ENCODE peak calls at places on chromosomes 12 and 14, in seven cellular contexts. K, A, N, T, R, L and F are unnamed samples.

GRCh38 chr12:52813203-52813819 is 605 bp downstream of the KRT4 start:
- DNase-seq in K (no peak), A (no peak), N (peak), T (no peak), R (no peak), L (no peak), F (no peak)

GRCh38 chr12:39239484-39240143 is 203.3 kb downstream of the KIF21A start:
- DNase-seq in K (no peak), A (no peak), N (no peak), T (no peak), R (peak), L (no peak), F (no peak)

GRCh38 chr12:99567072-99567471 is 80.5 kb upstream of the GARIN6 start:
- DNase-seq in K (no peak), A (no peak), N (no peak), T (no peak), R (peak), L (no peak), F (no peak)

GRCh38 chr14:34713681-34714319 is 593 bp downstream of the CFL2 start:
- DNase-seq in K (peak), A (peak), N (no peak), T (peak), R (peak), L (peak), F (no peak)

GRCh38 chr12:122981587-122982493 is 1.4 kb downstream of the ARL6IP4 start:
- DNase-seq in K (no peak), A (no peak), N (peak), T (no peak), R (no peak), L (no peak), F (no peak)

GRCh38 chr14:72182773-72183432 is 250.7 kb downstream of the RGS6 start:
- DNase-seq in K (no peak), A (no peak), N (no peak), T (no peak), R (no peak), L (no peak), F (no peak)

GRCh38 chr12:110683888-110684287 is 5.0 kb downstream of the HVCN1 start:
- DNase-seq in K (no peak), A (no peak), N (no peak), T (no peak), R (no peak), L (no peak), F (no peak)

GRCh38 chr12:41663487-41664258 is 475.6 kb downstream of the PDZRN4 start:
- DNase-seq in K (no peak), A (no peak), N (no peak), T (no peak), R (peak), L (no peak), F (peak)

GRCh38 chr12:128976120-128976519 is 122.8 kb downstream of the GLT1D1 start:
- DNase-seq in K (no peak), A (no peak), N (no peak), T (peak), R (peak), L (no peak), F (peak)

GRCh38 chr14:55781046-55781445 is 201.0 kb downstream of the KTN1 start:
- DNase-seq in K (no peak), A (no peak), N (no peak), T (peak), R (no peak), L (no peak), F (no peak)

GRCh38 chr12:118714051-118714460 is 267.3 kb upstream of the SRRM4 start:
- DNase-seq in K (no peak), A (no peak), N (no peak), T (peak), R (peak), L (no peak), F (peak)

GRCh38 chr12:57864811-57865751 is 18.6 kb upstream of the CTDSP2 start:
- DNase-seq in K (peak), A (peak), N (peak), T (peak), R (peak), L (peak), F (no peak)

GRCh38 chr14:95307402-95308041 is 12.2 kb downstream of the CLMN start:
- DNase-seq in K (no peak), A (no peak), N (peak), T (no peak), R (no peak), L (peak), F (no peak)

GRCh38 chr12:98471085-98471484 is 44.3 kb upstream of the TMPO start:
- DNase-seq in K (no peak), A (no peak), N (no peak), T (no peak), R (no peak), L (no peak), F (no peak)

GRCh38 chr12:71392521-71393145 is 47.0 kb upstream of the LGR5 start:
- DNase-seq in K (no peak), A (no peak), N (no peak), T (peak), R (peak), L (no peak), F (peak)

GRCh38 chr14:56659964-56660551 is 80.5 kb downstream of the TMEM260 start:
- DNase-seq in K (no peak), A (no peak), N (no peak), T (peak), R (peak), L (no peak), F (no peak)

GRCh38 chr12:101995684-101996083 is 66.1 kb downstream of the WASHC3 start:
- DNase-seq in K (no peak), A (no peak), N (no peak), T (no peak), R (no peak), L (no peak), F (no peak)

GRCh38 chr14:106115401-106115800 is 589.0 kb downstream of the TMEM121 start:
- DNase-seq in K (no peak), A (no peak), N (no peak), T (no peak), R (no peak), L (no peak), F (no peak)

GRCh38 chr12:85835417-85835809 is 796 bp downstream of the RASSF9 start:
- DNase-seq in K (no peak), A (no peak), N (no peak), T (no peak), R (peak), L (no peak), F (no peak)

GRCh38 chr12:852864-853263 is 96.6 kb downstream of the RAD52 start:
- DNase-seq in K (no peak), A (no peak), N (no peak), T (no peak), R (no peak), L (no peak), F (no peak)

GRCh38 chr14:102442241-102443211 is 67.0 kb downstream of the ANKRD9 start:
- DNase-seq in K (no peak), A (no peak), N (no peak), T (no peak), R (no peak), L (no peak), F (no peak)

GRCh38 chr12:112837629-112838191 is 46.2 kb downstream of the RPH3A start:
- DNase-seq in K (no peak), A (no peak), N (no peak), T (no peak), R (no peak), L (no peak), F (no peak)

GRCh38 chr14:21915814-21916213 is 242.2 kb upstream of the OR4E1 start:
- DNase-seq in K (no peak), A (no peak), N (no peak), T (no peak), R (no peak), L (peak), F (no peak)

GRCh38 chr12:64273527-64274403 is 51.7 kb upstream of the KICS2 start:
- DNase-seq in K (no peak), A (no peak), N (no peak), T (peak), R (peak), L (no peak), F (peak)

GRCh38 chr12:99915251-99916082 is 69.3 kb downstream of the ANKS1B start:
- DNase-seq in K (no peak), A (no peak), N (no peak), T (no peak), R (no peak), L (no peak), F (no peak)

GRCh38 chr12:123034022-123034541 is 53.6 kb downstream of the ARL6IP4 start:
- DNase-seq in K (no peak), A (no peak), N (peak), T (peak), R (no peak), L (no peak), F (no peak)

GRCh38 chr14:71526388-71526787 is 405.8 kb upstream of the RGS6 start:
- DNase-seq in K (no peak), A (no peak), N (no peak), T (no peak), R (no peak), L (no peak), F (no peak)

GRCh38 chr12:51025182-51025747 is 919 bp downstream of the SLC11A2 start:
- DNase-seq in K (no peak), A (no peak), N (no peak), T (no peak), R (no peak), L (no peak), F (no peak)

GRCh38 chr12:22437031-22437806 is 102.7 kb upstream of the ST8SIA1 start:
- DNase-seq in K (no peak), A (no peak), N (peak), T (no peak), R (peak), L (no peak), F (no peak)

GRCh38 chr12:91854725-91855124 is 290.9 kb downstream of the BTG1 start:
- DNase-seq in K (no peak), A (no peak), N (no peak), T (no peak), R (no peak), L (no peak), F (no peak)

GRCh38 chr12:52232233-52232915 is 669 bp upstream of the KRT7 start:
- DNase-seq in K (no peak), A (no peak), N (peak), T (no peak), R (peak), L (no peak), F (no peak)

GRCh38 chr12:106234513-106234912 is 13.3 kb downstream of the CKAP4 start:
- DNase-seq in K (no peak), A (no peak), N (no peak), T (no peak), R (no peak), L (no peak), F (no peak)

GRCh38 chr12:92185052-92185451 is 39.4 kb upstream of the BTG1 start:
- DNase-seq in K (peak), A (no peak), N (no peak), T (no peak), R (no peak), L (no peak), F (no peak)

GRCh38 chr12:46507766-46508165 is 135.2 kb upstream of the SLC38A2 start:
- DNase-seq in K (no peak), A (no peak), N (no peak), T (no peak), R (no peak), L (no peak), F (no peak)

GRCh38 chr12:54207539-54208267 is 18.9 kb upstream of the SMUG1 start:
- DNase-seq in K (peak), A (peak), N (peak), T (peak), R (peak), L (peak), F (peak)

GRCh38 chr12:5433081-5433839 is 1.4 kb downstream of the NTF3 start:
- DNase-seq in K (no peak), A (no peak), N (no peak), T (no peak), R (peak), L (no peak), F (no peak)
- H3K4me3 ChIP-seq in K (no peak), A (peak), N (peak), T (no peak), R (peak), L (peak), F (peak)

GRCh38 chr14:41824441-41824840 is 217.8 kb downstream of the LRFN5 start:
- DNase-seq in K (no peak), A (no peak), N (no peak), T (no peak), R (no peak), L (no peak), F (no peak)
- TF ChIP-seq CTCF in K (no peak), A (no peak), N (no peak), T (no peak), R (peak), L (no peak), F (peak)

GRCh38 chr12:95731519-95731958 is 59.0 kb downstream of the NTN4 start:
- DNase-seq in K (no peak), A (no peak), N (no peak), T (no peak), R (no peak), L (no peak), F (no peak)
- H3K27ac ChIP-seq in K (no peak), A (no peak), N (no peak), T (no peak), R (no peak), L (no peak), F (no peak)

DNA sequence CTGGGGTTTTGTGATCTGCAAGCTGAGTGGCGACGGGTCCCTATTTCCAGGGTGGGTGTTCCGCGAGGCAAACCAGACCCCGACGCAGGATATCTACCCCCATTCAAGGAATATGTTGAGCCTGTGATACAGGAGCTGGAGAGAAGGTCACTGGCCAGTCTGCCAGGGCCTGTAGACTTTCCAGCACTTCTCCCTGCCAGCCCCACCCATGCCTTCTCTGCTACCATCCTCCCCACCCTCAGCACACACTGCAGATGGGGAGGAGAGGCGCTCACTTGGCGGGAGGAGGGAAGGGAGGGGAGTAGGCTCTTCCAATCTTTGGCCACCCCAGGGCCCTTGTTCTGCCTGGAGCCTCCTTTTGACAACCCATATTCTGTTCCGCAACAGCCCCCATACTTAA is 102.5 kb upstream of the MAP1LC3B2 start:
- DNase-seq in K (no peak), A (peak), N (peak), T (no peak), R (no peak), L (no peak), F (no peak)
- H3K4me3 ChIP-seq in K (no peak), A (no peak), N (no peak), T (no peak), R (no peak), L (no peak), F (no peak)

GRCh38 chr12:33609910-33610309 is 170.3 kb upstream of the SYT10 start:
- DNase-seq in K (no peak), A (no peak), N (no peak), T (no peak), R (no peak), L (no peak), F (no peak)

GRCh38 chr12:33605776-33606175 is 166.2 kb upstream of the SYT10 start:
- DNase-seq in K (no peak), A (no peak), N (no peak), T (peak), R (peak), L (no peak), F (no peak)
- TF ChIP-seq CTCF in K (no peak), A (no peak), N (no peak), T (peak), R (peak), L (peak), F (no peak)

GRCh38 chr14:24837280-24838046 is 203.5 kb upstream of the GZMB start:
- DNase-seq in K (no peak), A (no peak), N (no peak), T (no peak), R (no peak), L (no peak), F (no peak)

GRCh38 chr14:24838945-24839616 is 205.1 kb upstream of the GZMB start:
- DNase-seq in K (no peak), A (no peak), N (no peak), T (no peak), R (peak), L (no peak), F (no peak)

GRCh38 chr14:24839617-24840203 is 205.7 kb upstream of the GZMB start:
- DNase-seq in K (no peak), A (no peak), N (no peak), T (no peak), R (no peak), L (no peak), F (no peak)

GRCh38 chr14:24843494-24843893 is 206.5 kb downstream of the STXBP6 start:
- DNase-seq in K (no peak), A (no peak), N (no peak), T (no peak), R (no peak), L (no peak), F (no peak)

GRCh38 chr14:24840204-24840893 is 206.4 kb upstream of the GZMB start:
- DNase-seq in K (no peak), A (no peak), N (no peak), T (no peak), R (peak), L (no peak), F (no peak)
- H3K27ac ChIP-seq in K (no peak), A (no peak), N (no peak), T (no peak), R (no peak), L (no peak), F (no peak)